ENCODE peak calls at places on chromosomes 2 and 18, in four cellular contexts. Y is neuronal stem cell, W is IMR-90, A is H1. H is an unnamed sample.

GRCh38 chr2:230614913-230615332 is 97.7 kb upstream of the CAB39 start:
- DNase-seq in Y (no peak), W (no peak), A (peak; percentile 43), H (no peak)

GRCh38 chr2:195559431-195559914 is 97.6 kb upstream of the SLC39A10 start:
- DNase-seq in Y (no peak), W (peak; percentile 100), A (no peak), H (peak; percentile 53)

GRCh38 chr2:152161598-152161997 is 14.0 kb downstream of the STAM2 start:
- DNase-seq in Y (no peak), W (no peak), A (no peak), H (no peak)

GRCh38 chr2:176457486-176457885 is 188.2 kb downstream of the MTX2 start:
- DNase-seq in Y (no peak), W (no peak), A (no peak), H (no peak)

GRCh38 chr2:12202702-12203101 is 456.3 kb downstream of the LPIN1 start:
- DNase-seq in Y (no peak), W (peak; percentile 42), A (no peak), H (no peak)

GRCh38 chr2:237156857-237157550 is 71.3 kb downstream of the COPS8 start:
- DNase-seq in Y (no peak), W (no peak), A (no peak), H (no peak)

GRCh38 chr2:37324536-37324785 is 172 bp downstream of the PRKD3 start:
- DNase-seq in Y (peak; percentile 71), W (peak; percentile 74), A (no peak), H (no peak)

GRCh38 chr2:234031207-234031606 is 19.3 kb upstream of the SPP2 start:
- DNase-seq in Y (no peak), W (peak; percentile 12), A (no peak), H (no peak)

GRCh38 chr2:201072201-201072530 is 365 bp downstream of the NDUFB3 start:
- DNase-seq in Y (no peak), W (no peak), A (no peak), H (no peak)

GRCh38 chr18:9095297-9096012 is 7.0 kb upstream of the NDUFV2 start:
- DNase-seq in Y (no peak), W (peak; percentile 81), A (no peak), H (no peak)

GRCh38 chr2:121910139-121910538 is 154.7 kb downstream of the TSN start:
- DNase-seq in Y (no peak), W (peak; percentile 6), A (no peak), H (no peak)

GRCh38 chr2:121906170-121906569 is 150.7 kb downstream of the TSN start:
- DNase-seq in Y (no peak), W (no peak), A (no peak), H (no peak)

GRCh38 chr2:121905201-121905600 is 149.8 kb downstream of the TSN start:
- DNase-seq in Y (no peak), W (no peak), A (no peak), H (no peak)

GRCh38 chr2:121907905-121908304 is 152.5 kb downstream of the TSN start:
- DNase-seq in Y (no peak), W (no peak), A (no peak), H (no peak)

GRCh38 chr2:121911036-121911435 is 155.6 kb downstream of the TSN start:
- DNase-seq in Y (peak; percentile 55), W (no peak), A (no peak), H (no peak)
- H2BK15ac ChIP-seq in Y (no peak overlapping the region), W (no peak overlapping the region), A (no peak overlapping the region), H (no peak overlapping the region)

DNA sequence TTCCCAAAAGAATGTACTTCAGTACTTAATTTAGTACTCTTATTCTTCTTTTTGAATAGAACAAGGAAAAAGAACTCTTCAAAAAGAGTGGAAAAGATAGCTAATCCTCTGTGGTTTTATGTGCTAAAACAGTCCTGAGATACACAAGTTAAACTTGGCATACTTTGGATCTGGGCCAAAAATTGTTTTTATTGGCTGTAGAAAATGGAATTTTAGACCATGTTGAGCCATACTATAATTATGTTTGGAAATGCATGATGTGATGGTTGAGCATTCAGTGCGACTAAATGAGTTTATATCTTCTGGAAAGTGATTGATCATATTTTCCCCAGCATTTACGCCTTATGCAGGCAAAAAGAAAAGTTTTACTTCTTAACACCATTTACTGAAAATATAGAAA is 18.0 kb upstream of the PDE1A start:
- DNase-seq in Y (no peak), W (no peak), A (no peak), H (no peak)
- H2BK15ac ChIP-seq in Y (no peak overlapping the region), W (no peak overlapping the region), A (no peak overlapping the region), H (no peak overlapping the region)

GRCh38 chr2:67917332-67918054 is 145.3 kb downstream of the C1D start:
- DNase-seq in Y (no peak), W (peak; percentile 92), A (no peak), H (no peak)

GRCh38 chr2:67918471-67918870 is 144.3 kb downstream of the C1D start:
- DNase-seq in Y (no peak), W (no peak), A (no peak), H (no peak)

GRCh38 chr2:67923696-67924095 is 139.1 kb downstream of the C1D start:
- DNase-seq in Y (no peak), W (no peak), A (no peak), H (no peak)

DNA sequence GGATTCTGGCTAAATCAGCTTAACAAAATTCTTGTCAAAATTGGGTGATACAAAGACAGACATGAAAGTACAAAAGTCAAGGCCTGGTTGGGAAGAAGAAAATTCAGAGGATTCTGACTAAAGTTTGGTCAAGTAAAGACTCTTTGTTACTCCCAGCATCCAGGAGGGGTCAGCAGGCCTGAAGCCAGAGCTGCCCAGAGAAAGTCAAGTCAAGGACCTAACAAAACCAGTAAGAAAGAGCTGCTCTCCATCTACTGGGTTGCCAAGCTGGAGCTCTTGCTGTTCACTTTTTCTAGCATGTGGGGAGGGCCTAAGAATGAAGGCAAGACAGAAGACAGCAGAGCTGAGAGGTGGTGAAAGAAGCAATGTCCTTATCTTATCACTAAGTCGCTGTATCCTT is 143.3 kb downstream of the C1D start:
- DNase-seq in Y (no peak), W (no peak), A (no peak), H (no peak)
- H2BK15ac ChIP-seq in Y (no peak overlapping the region), W (peak overlapping the region; percentile 79), A (no peak overlapping the region), H (no peak overlapping the region)

GRCh38 chr2:28350196-28350595 is 42.5 kb upstream of the FOSL2 start:
- DNase-seq in Y (no peak), W (no peak), A (no peak), H (no peak)

GRCh38 chr2:28349546-28350165 is 43.0 kb upstream of the FOSL2 start:
- DNase-seq in Y (no peak), W (no peak), A (no peak), H (no peak)

GRCh38 chr2:28351621-28352020 is 41.0 kb upstream of the FOSL2 start:
- DNase-seq in Y (no peak), W (no peak), A (no peak), H (no peak)

GRCh38 chr2:28352726-28353125 is 39.9 kb upstream of the FOSL2 start:
- DNase-seq in Y (no peak), W (no peak), A (no peak), H (no peak)

DNA sequence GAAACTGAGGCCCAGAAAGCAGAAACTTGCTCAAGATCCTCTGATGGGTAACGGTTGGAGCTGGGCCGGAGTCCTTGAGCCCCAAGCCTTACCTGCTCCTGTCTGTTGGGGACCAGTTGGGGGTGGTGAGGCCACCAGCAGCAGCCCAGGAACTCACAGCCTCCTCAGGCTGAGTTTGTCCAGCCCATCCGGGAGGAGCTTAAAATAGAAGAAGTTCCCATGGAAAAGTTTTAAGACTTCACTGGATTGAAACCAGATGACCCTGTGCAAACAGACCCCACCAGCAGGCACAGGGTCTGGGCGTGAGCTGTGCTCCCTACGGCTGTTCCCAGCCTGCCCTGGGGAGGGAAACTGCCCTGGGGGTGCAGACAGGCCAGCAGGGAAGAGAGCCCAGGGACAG is 40.6 kb upstream of the FOSL2 start:
- DNase-seq in Y (no peak), W (no peak), A (no peak), H (no peak)
- H2BK15ac ChIP-seq in Y (peak overlapping the region; percentile 91), W (no peak overlapping the region), A (no peak overlapping the region), H (no peak overlapping the region)

DNA sequence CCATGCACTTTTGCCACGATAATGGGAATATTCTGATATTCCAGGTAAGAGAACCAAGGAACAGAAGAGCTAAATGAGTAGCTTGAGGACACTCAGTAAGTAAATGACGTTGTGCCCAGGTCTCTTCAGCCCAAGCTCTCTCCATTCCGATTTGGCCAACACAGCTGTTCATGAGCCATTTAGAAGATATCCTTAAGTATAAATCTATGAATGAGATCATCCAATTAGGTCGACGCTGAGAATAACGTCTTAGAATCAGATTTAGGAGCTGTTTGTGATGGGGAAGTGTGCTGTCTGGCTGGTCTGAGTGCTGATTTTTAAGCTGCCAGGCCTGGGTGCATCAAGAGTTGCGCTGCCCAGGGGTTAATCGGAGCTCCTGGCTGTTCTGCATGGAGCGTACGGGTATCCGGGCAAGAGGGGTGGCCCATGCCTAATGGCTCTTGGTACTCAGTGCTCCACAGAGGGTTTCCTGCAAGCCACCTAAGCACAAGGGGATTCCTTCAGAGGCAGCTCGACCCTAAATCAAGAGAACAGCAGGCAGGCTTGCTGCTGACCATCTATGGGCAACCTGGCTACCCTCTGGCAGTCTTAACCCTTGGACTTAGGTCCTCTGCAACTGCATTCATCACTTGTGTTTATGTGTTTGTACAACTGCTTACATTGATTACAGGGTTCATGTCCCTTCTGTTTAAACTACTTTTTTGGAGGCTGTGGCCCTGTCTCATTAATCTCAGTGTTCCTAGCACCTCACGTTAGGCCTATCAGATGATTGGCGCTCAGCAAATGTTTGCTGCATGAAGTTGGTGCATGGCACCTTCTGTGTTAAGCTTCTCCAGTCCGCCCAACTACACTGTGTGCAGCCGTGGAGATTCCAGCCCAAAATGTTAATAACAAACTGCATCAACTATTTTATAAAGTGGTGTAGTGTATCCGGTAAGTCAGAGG is 31.9 kb downstream of the SOX11 start:
- DNase-seq in Y (no peak), W (peak; percentile 32), A (peak; percentile 38), H (no peak)
- H2BK15ac ChIP-seq in Y (peak overlapping the region; percentile 40), W (no peak overlapping the region), A (peak overlapping the region; percentile 0), H (no peak overlapping the region)

GRCh38 chr2:85988914-85989270 is 100.1 kb upstream of the ST3GAL5 start:
- DNase-seq in Y (no peak), W (no peak), A (no peak), H (peak; percentile 10)

GRCh38 chr2:85986121-85986520 is 97.3 kb upstream of the ST3GAL5 start:
- DNase-seq in Y (no peak), W (no peak), A (no peak), H (no peak)

GRCh38 chr2:85988210-85988913 is 99.6 kb upstream of the ST3GAL5 start:
- DNase-seq in Y (no peak), W (no peak), A (no peak), H (no peak)

GRCh38 chr2:85989288-85989865 is 100.6 kb upstream of the ST3GAL5 start:
- DNase-seq in Y (no peak), W (no peak), A (no peak), H (peak; percentile 5)

DNA sequence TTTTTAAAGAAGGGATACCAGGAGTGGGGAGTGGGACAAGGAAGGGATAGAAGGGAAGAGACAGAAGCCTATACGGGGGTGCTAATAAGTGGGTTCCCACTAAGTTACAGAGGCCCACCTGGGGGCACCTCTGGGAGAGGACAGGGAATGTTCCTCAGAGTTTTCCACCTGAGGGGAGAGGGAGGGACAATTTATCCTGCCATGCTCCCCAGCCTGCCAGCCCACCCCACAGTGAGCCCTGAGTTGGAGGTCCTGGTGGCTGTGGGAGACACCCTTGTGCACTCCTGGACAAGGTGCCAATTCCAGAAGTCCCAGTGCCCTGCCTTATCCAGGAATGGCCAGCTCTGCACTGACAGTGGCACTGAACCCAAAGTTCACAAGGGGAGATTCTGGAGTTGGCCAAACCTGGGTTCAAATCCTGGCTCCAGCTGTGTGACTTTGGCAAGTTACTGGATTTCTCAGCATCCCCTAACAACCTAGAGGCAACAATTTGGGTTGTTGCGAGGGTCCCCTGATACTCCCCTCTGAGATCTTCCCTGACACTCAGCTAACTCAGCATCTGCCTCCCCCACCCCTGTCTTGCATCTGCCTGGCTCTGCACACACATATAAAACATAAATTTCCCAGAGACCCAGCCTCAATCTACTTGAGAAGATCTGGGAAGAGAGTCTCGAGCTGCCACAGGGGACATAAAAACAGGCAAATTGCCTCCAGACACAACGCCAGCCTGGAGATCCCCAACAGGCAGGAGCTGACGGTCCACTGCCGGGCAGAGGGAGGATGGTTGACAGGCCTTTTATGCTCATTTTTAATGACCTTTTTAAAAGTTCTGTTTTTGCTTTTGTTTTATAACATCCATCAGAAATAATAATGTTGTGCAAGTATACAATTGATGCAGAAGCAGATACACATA is 98.7 kb upstream of the ST3GAL5 start:
- DNase-seq in Y (no peak), W (no peak), A (no peak), H (peak; percentile 5)
- H2BK15ac ChIP-seq in Y (no peak overlapping the region), W (no peak overlapping the region), A (no peak overlapping the region), H (no peak overlapping the region)